ENCODE peak calls at places on chromosomes 6 and 20, in ten cellular contexts. One of them, this sample, is unnamed.

GRCh38 chr6:46053034-46053933 is 37.6 kb upstream of the CLIC5 start:
- DNase-seq in mesothelial cell of epicardium: no peak
- DNase-seq in fibroblast of lung: no peak
- DNase-seq in prostate gland: no peak
- DNase-seq in GM10248: no peak
- DNase-seq in colonic mucosa: peak
- DNase-seq in cardiac fibroblast: peak
- DNase-seq in AG10803: no peak
- DNase-seq in NB4: no peak
- DNase-seq in adrenal gland: no peak
- DNase-seq in this sample: no peak

GRCh38 chr20:50297498-50298348 is 107.1 kb downstream of the CEBPB start:
- DNase-seq in colonic mucosa: no peak
- DNase-seq in mesothelial cell of epicardium: no peak
- DNase-seq in prostate gland: no peak
- DNase-seq in cardiac fibroblast: no peak
- DNase-seq in adrenal gland: no peak
- DNase-seq in NB4: peak
- DNase-seq in AG10803: no peak
- DNase-seq in GM10248: no peak
- DNase-seq in fibroblast of lung: no peak
- DNase-seq in this sample: no peak

GRCh38 chr20:32920066-32920465 is 61.3 kb downstream of the EFCAB8 start:
- DNase-seq in colonic mucosa: no peak
- DNase-seq in AG10803: no peak
- DNase-seq in fibroblast of lung: no peak
- DNase-seq in mesothelial cell of epicardium: no peak
- DNase-seq in adrenal gland: no peak
- DNase-seq in prostate gland: no peak
- DNase-seq in NB4: no peak
- DNase-seq in cardiac fibroblast: no peak
- DNase-seq in GM10248: no peak
- DNase-seq in this sample: peak

GRCh38 chr6:25889877-25890853 is 16.1 kb upstream of the SLC17A3 start:
- DNase-seq in fibroblast of lung: peak
- DNase-seq in cardiac fibroblast: peak
- DNase-seq in mesothelial cell of epicardium: peak
- DNase-seq in prostate gland: peak
- DNase-seq in GM10248: no peak
- DNase-seq in adrenal gland: peak
- DNase-seq in NB4: peak
- DNase-seq in AG10803: peak
- DNase-seq in colonic mucosa: peak
- DNase-seq in this sample: no peak

GRCh38 chr6:135323202-135323668 is 142.1 kb downstream of the MYB start:
- DNase-seq in AG10803: no peak
- DNase-seq in NB4: peak
- DNase-seq in GM10248: peak
- DNase-seq in adrenal gland: no peak
- DNase-seq in prostate gland: no peak
- DNase-seq in colonic mucosa: no peak
- DNase-seq in fibroblast of lung: no peak
- DNase-seq in cardiac fibroblast: no peak
- DNase-seq in mesothelial cell of epicardium: no peak
- DNase-seq in this sample: no peak

GRCh38 chr6:99802396-99803031 is 191.5 kb downstream of the MCHR2 start:
- DNase-seq in prostate gland: no peak
- DNase-seq in cardiac fibroblast: no peak
- DNase-seq in GM10248: no peak
- DNase-seq in mesothelial cell of epicardium: no peak
- DNase-seq in colonic mucosa: no peak
- DNase-seq in fibroblast of lung: no peak
- DNase-seq in NB4: no peak
- DNase-seq in adrenal gland: no peak
- DNase-seq in AG10803: no peak
- DNase-seq in this sample: no peak

GRCh38 chr6:7073810-7074525 is 33.8 kb upstream of the RREB1 start:
- DNase-seq in mesothelial cell of epicardium: no peak
- DNase-seq in NB4: no peak
- DNase-seq in prostate gland: no peak
- DNase-seq in fibroblast of lung: no peak
- DNase-seq in colonic mucosa: peak
- DNase-seq in GM10248: peak
- DNase-seq in cardiac fibroblast: no peak
- DNase-seq in adrenal gland: peak
- DNase-seq in AG10803: no peak
- DNase-seq in this sample: no peak

GRCh38 chr20:62860391-62860923 is 1.2 kb downstream of the TCFL5 start:
- DNase-seq in prostate gland: no peak
- DNase-seq in mesothelial cell of epicardium: no peak
- DNase-seq in fibroblast of lung: peak
- DNase-seq in adrenal gland: no peak
- DNase-seq in AG10803: peak
- DNase-seq in cardiac fibroblast: peak
- DNase-seq in colonic mucosa: no peak
- DNase-seq in NB4: peak
- DNase-seq in GM10248: no peak
- DNase-seq in this sample: no peak

GRCh38 chr6:44856495-44856878 is 469.0 kb downstream of the CDC5L start:
- DNase-seq in NB4: no peak
- DNase-seq in GM10248: no peak
- DNase-seq in AG10803: peak
- DNase-seq in cardiac fibroblast: peak
- DNase-seq in adrenal gland: no peak
- DNase-seq in prostate gland: no peak
- DNase-seq in colonic mucosa: no peak
- DNase-seq in fibroblast of lung: peak
- DNase-seq in mesothelial cell of epicardium: no peak
- DNase-seq in this sample: no peak

GRCh38 chr6:93721386-93722048 is 302.2 kb upstream of the EPHA7 start:
- DNase-seq in GM10248: no peak
- DNase-seq in prostate gland: peak
- DNase-seq in mesothelial cell of epicardium: no peak
- DNase-seq in NB4: peak
- DNase-seq in adrenal gland: no peak
- DNase-seq in cardiac fibroblast: peak
- DNase-seq in AG10803: no peak
- DNase-seq in fibroblast of lung: peak
- DNase-seq in colonic mucosa: no peak
- DNase-seq in this sample: no peak

GRCh38 chr6:24666097-24666615 is 543 bp downstream of the TDP2 start:
- DNase-seq in mesothelial cell of epicardium: peak
- DNase-seq in adrenal gland: no peak
- DNase-seq in colonic mucosa: no peak
- DNase-seq in NB4: peak
- DNase-seq in cardiac fibroblast: no peak
- DNase-seq in fibroblast of lung: peak
- DNase-seq in prostate gland: peak
- DNase-seq in GM10248: peak
- DNase-seq in AG10803: peak
- DNase-seq in this sample: no peak

GRCh38 chr6:32664827-32665362 is 1.6 kb downstream of the HLA-DQB1 start:
- DNase-seq in adrenal gland: no peak
- DNase-seq in GM10248: peak
- DNase-seq in fibroblast of lung: no peak
- DNase-seq in AG10803: no peak
- DNase-seq in prostate gland: no peak
- DNase-seq in colonic mucosa: no peak
- DNase-seq in mesothelial cell of epicardium: peak
- DNase-seq in cardiac fibroblast: no peak
- DNase-seq in NB4: no peak
- DNase-seq in this sample: no peak

DNA sequence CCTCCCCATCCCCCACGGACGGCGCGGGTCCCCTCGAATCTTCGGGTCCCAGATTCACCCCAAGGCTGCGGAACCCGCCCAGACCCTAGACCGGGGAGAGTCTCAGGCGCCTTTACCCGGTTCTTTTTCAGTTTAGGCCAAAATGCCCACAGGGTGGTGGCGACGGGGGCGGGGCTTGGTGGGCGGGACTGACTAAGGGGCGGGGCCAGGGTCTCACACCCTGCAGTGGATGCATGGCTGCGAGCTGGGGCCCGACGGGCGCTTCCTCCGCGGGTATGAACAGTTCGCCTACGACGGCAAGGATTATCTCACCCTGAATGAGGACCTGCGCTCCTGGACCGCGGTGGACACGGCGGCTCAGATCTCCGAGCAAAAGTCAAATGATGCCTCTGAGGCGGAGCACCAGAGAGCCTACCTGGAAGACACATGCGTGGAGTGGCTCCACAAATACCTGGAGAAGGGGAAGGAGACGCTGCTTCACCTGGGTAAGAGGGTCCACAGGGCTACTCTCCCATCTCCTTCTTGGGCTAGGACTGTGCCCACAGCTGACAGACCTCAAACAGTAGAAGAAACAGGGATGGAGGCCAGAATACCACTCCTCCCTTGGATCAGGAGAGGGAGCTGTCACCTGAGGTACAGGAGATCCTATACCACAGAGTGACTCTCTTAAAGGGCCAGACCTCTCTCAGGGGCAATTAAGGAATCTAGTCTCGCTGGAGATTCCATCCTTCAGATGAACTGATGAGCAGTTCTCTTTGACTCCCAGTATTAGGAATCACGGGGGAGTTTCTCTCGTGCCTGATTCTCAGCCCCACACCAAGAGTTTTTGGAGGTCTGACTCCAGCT is 945 bp downstream of the HLA-E start:
- DNase-seq in colonic mucosa: peak
- DNase-seq in NB4: peak
- DNase-seq in cardiac fibroblast: peak
- DNase-seq in AG10803: peak
- DNase-seq in adrenal gland: peak
- DNase-seq in GM10248: peak
- DNase-seq in fibroblast of lung: peak
- DNase-seq in mesothelial cell of epicardium: peak
- DNase-seq in prostate gland: peak
- DNase-seq in this sample: peak
- TF ChIP-seq CTCF in colonic mucosa: no peak
- TF ChIP-seq CTCF in NB4: no peak
- TF ChIP-seq CTCF in cardiac fibroblast: no peak
- TF ChIP-seq CTCF in AG10803: no peak
- TF ChIP-seq CTCF in adrenal gland: no peak
- TF ChIP-seq CTCF in GM10248: no peak
- TF ChIP-seq CTCF in fibroblast of lung: no peak
- TF ChIP-seq CTCF in mesothelial cell of epicardium: no peak
- TF ChIP-seq CTCF in prostate gland: no peak
- TF ChIP-seq CTCF in this sample: no peak

DNA sequence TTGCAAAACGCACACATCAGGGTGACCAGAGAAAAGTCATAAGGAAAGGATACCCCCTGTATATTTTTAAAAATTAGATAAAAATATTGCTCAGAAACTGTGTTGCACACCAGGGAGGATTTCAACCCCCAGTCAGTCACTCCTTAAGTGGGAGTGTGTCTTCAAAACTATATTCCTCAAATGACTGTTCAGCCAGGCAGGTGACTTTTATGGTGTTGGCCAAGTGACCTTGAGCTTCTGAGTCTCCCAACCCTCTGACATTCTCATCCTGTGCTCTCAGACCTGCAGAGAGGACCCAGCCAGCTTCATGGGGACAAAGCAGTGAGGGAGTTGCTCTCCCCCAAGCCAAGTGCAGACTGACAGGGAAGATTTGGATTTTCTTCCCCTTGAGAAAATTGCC is 311.9 kb upstream of the JARID2 start:
- DNase-seq in AG10803: no peak
- DNase-seq in colonic mucosa: no peak
- DNase-seq in cardiac fibroblast: no peak
- DNase-seq in GM10248: peak
- DNase-seq in prostate gland: no peak
- DNase-seq in mesothelial cell of epicardium: no peak
- DNase-seq in fibroblast of lung: no peak
- DNase-seq in adrenal gland: no peak
- DNase-seq in NB4: no peak
- DNase-seq in this sample: no peak
- TF ChIP-seq CTCF in AG10803: no peak
- TF ChIP-seq CTCF in colonic mucosa: no peak
- TF ChIP-seq CTCF in cardiac fibroblast: no peak
- TF ChIP-seq CTCF in GM10248: no peak
- TF ChIP-seq CTCF in prostate gland: no peak
- TF ChIP-seq CTCF in mesothelial cell of epicardium: no peak
- TF ChIP-seq CTCF in fibroblast of lung: no peak
- TF ChIP-seq CTCF in adrenal gland: no peak
- TF ChIP-seq CTCF in NB4: no peak
- TF ChIP-seq CTCF in this sample: no peak

GRCh38 chr6:123529058-123529457 is 107.7 kb downstream of the TRDN start:
- DNase-seq in GM10248: no peak
- DNase-seq in NB4: no peak
- DNase-seq in colonic mucosa: no peak
- DNase-seq in cardiac fibroblast: no peak
- DNase-seq in adrenal gland: no peak
- DNase-seq in prostate gland: no peak
- DNase-seq in fibroblast of lung: no peak
- DNase-seq in AG10803: no peak
- DNase-seq in mesothelial cell of epicardium: no peak
- DNase-seq in this sample: no peak

GRCh38 chr6:123529843-123530242 is 106.9 kb downstream of the TRDN start:
- DNase-seq in cardiac fibroblast: peak
- DNase-seq in fibroblast of lung: no peak
- DNase-seq in mesothelial cell of epicardium: no peak
- DNase-seq in GM10248: no peak
- DNase-seq in colonic mucosa: no peak
- DNase-seq in prostate gland: no peak
- DNase-seq in NB4: peak
- DNase-seq in AG10803: no peak
- DNase-seq in adrenal gland: no peak
- DNase-seq in this sample: no peak

GRCh38 chr6:123533862-123534261 is 102.9 kb downstream of the TRDN start:
- DNase-seq in mesothelial cell of epicardium: no peak
- DNase-seq in cardiac fibroblast: no peak
- DNase-seq in adrenal gland: no peak
- DNase-seq in fibroblast of lung: no peak
- DNase-seq in colonic mucosa: no peak
- DNase-seq in NB4: no peak
- DNase-seq in prostate gland: no peak
- DNase-seq in AG10803: no peak
- DNase-seq in GM10248: no peak
- DNase-seq in this sample: no peak

DNA sequence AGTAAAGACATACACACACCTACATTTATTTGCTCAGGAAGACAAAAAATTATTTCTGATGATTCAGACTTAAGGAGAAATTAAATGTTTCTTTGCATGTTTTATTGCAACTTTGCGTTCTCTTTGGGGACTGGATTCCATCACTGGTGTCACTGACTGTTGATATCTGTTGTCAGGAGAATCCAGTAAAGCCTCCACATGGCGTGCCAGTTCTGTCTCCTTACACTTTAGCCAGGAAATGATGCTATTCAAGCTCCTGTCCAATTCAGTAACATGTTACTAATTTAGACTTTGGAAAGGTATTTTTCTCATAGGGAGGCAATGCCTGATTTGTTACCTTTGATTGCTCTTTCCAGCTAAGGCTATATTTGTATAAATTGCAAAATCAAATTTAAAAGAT is 102.5 kb downstream of the TRDN start:
- DNase-seq in AG10803: no peak
- DNase-seq in mesothelial cell of epicardium: no peak
- DNase-seq in GM10248: no peak
- DNase-seq in prostate gland: no peak
- DNase-seq in fibroblast of lung: no peak
- DNase-seq in adrenal gland: no peak
- DNase-seq in colonic mucosa: no peak
- DNase-seq in cardiac fibroblast: no peak
- DNase-seq in NB4: no peak
- DNase-seq in this sample: no peak
- TF ChIP-seq CTCF in AG10803: no peak
- TF ChIP-seq CTCF in mesothelial cell of epicardium: no peak
- TF ChIP-seq CTCF in GM10248: no peak
- TF ChIP-seq CTCF in prostate gland: no peak
- TF ChIP-seq CTCF in fibroblast of lung: no peak
- TF ChIP-seq CTCF in adrenal gland: no peak
- TF ChIP-seq CTCF in colonic mucosa: no peak
- TF ChIP-seq CTCF in cardiac fibroblast: no peak
- TF ChIP-seq CTCF in NB4: no peak
- TF ChIP-seq CTCF in this sample: no peak

GRCh38 chr6:16759646-16760535 is 1.4 kb downstream of the ATXN1 start:
- DNase-seq in NB4: peak
- DNase-seq in adrenal gland: peak
- DNase-seq in fibroblast of lung: peak
- DNase-seq in cardiac fibroblast: peak
- DNase-seq in colonic mucosa: peak
- DNase-seq in AG10803: peak
- DNase-seq in GM10248: peak
- DNase-seq in mesothelial cell of epicardium: peak
- DNase-seq in prostate gland: peak
- DNase-seq in this sample: peak
- TF ChIP-seq CTCF in NB4: no peak
- TF ChIP-seq CTCF in adrenal gland: peak
- TF ChIP-seq CTCF in fibroblast of lung: no peak
- TF ChIP-seq CTCF in cardiac fibroblast: no peak
- TF ChIP-seq CTCF in colonic mucosa: no peak
- TF ChIP-seq CTCF in AG10803: no peak
- TF ChIP-seq CTCF in GM10248: peak
- TF ChIP-seq CTCF in mesothelial cell of epicardium: peak
- TF ChIP-seq CTCF in prostate gland: peak
- TF ChIP-seq CTCF in this sample: peak

This sample was measured in osteocyte.